ENCODE peak calls at places on chromosomes 6 and 20, in ten cellular contexts. X, A, Y, T, N, K, R, W, D and B are unnamed samples.

GRCh38 chr6:143405381-143406154 is 44.9 kb downstream of the ADAT2 start:
- DNase-seq in W (peak; percentile 35), D (peak; percentile 64), R (no peak), K (no peak), X (no peak), T (no peak), A (no peak), N (no peak), Y (no peak), B (no peak)

GRCh38 chr6:31267504-31268371 is 4.2 kb downstream of the HLA-C start:
- DNase-seq in Y (no peak), K (no peak), X (no peak), W (no peak), R (no peak), T (no peak), N (no peak), A (no peak), D (no peak), B (no peak)

GRCh38 chr6:87789198-87789899 is 87.3 kb upstream of the AKIRIN2 start:
- DNase-seq in N (no peak), K (no peak), W (peak; percentile 46), D (peak; percentile 89), T (no peak), R (no peak), A (no peak), Y (peak; percentile 77), X (no peak), B (peak; percentile 47)

GRCh38 chr6:30480536-30481156 is 8.7 kb upstream of the HLA-E start:
- DNase-seq in D (no peak), N (no peak), K (no peak), A (no peak), R (no peak), X (no peak), Y (no peak), T (no peak), W (no peak), B (no peak)

GRCh38 chr6:5087389-5087788 is 2.2 kb downstream of the PPP1R3G start:
- DNase-seq in W (no peak), R (no peak), Y (no peak), K (peak; percentile 62), D (no peak), T (no peak), N (no peak), X (no peak), A (no peak), B (no peak)

GRCh38 chr6:69138893-69139494 is 503.9 kb downstream of the ADGRB3 start:
- DNase-seq in T (no peak), R (no peak), Y (no peak), A (no peak), W (no peak), K (peak; percentile 64), N (no peak), X (no peak), D (peak; percentile 30), B (no peak)

GRCh38 chr6:74166849-74167248 is 470.8 kb downstream of the CD109 start:
- DNase-seq in W (peak; percentile 73), N (no peak), T (no peak), R (no peak), K (no peak), Y (no peak), A (no peak), X (no peak), D (peak; percentile 28), B (no peak)

GRCh38 chr6:35359744-35360348 is 17.5 kb downstream of the PPARD start:
- DNase-seq in T (peak; percentile 68), D (no peak), X (peak; percentile 59), W (peak; percentile 79), Y (no peak), K (peak; percentile 61), N (no peak), R (no peak), A (no peak), B (no peak)

GRCh38 chr6:3296537-3297453 is 38.0 kb downstream of the PSMG4 start:
- DNase-seq in W (peak; percentile 15), D (no peak), T (no peak), N (no peak), Y (no peak), X (no peak), R (no peak), A (no peak), K (no peak), B (no peak)

GRCh38 chr6:17847203-17847602 is 140.2 kb downstream of the KIF13A start:
- DNase-seq in Y (peak; percentile 96), N (no peak), X (no peak), W (no peak), K (no peak), A (no peak), R (no peak), T (no peak), D (no peak), B (no peak)

GRCh38 chr6:35445691-35446090 is 6.4 kb upstream of the FANCE start:
- DNase-seq in Y (no peak), X (no peak), T (no peak), D (no peak), K (no peak), A (no peak), W (peak; percentile 42), N (no peak), R (no peak), B (no peak)

GRCh38 chr6:45432944-45433343 is 55.2 kb upstream of the SUPT3H start:
- DNase-seq in Y (peak; percentile 82), A (no peak), T (no peak), R (no peak), K (no peak), X (no peak), W (peak; percentile 80), N (no peak), D (peak; percentile 54), B (no peak)

GRCh38 chr20:30610044-30610693 is 647.3 kb upstream of the DEFB115 start:
- DNase-seq in N (no peak), T (peak; percentile 67), D (no peak), R (no peak), A (no peak), W (no peak), X (no peak), K (no peak), Y (no peak), B (no peak)

GRCh38 chr20:30602424-30602823 is 655.0 kb upstream of the DEFB115 start:
- DNase-seq in R (no peak), A (no peak), T (no peak), W (no peak), Y (no peak), N (no peak), X (no peak), K (no peak), D (no peak), B (no peak)

GRCh38 chr20:30610751-30611150 is 646.7 kb upstream of the DEFB115 start:
- DNase-seq in Y (no peak), T (no peak), D (no peak), A (no peak), K (no peak), N (no peak), X (no peak), R (no peak), W (no peak), B (no peak)

GRCh38 chr20:30611239-30611984 is 646.1 kb upstream of the DEFB115 start:
- DNase-seq in A (no peak), D (no peak), N (no peak), W (no peak), Y (no peak), K (no peak), T (no peak), R (no peak), X (no peak), B (no peak)

DNA sequence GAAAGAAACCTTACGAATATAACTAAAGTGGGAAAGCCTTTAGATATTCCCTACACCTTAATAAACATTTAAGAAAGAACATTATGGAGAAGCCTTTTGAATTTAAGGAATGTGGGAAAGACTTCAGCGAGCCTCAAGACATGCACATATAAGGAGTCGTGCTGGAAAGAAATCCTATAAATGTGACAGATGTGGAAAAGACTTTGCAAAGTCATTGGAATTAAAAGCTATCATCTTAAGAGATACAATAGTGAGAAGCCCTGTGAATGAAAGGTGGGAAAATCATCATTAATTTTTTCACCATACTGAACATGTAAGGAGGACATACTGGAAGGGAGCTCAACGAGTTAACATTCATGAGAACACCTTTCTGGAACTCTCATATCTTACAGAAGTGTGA is 650.5 kb upstream of the DEFB115 start:
- DNase-seq in X (no peak), K (no peak), D (no peak), N (no peak), W (no peak), R (no peak), A (no peak), T (no peak), Y (no peak), B (no peak)
- H3K9me3 ChIP-seq in X (no peaks in the 10 kb centered on the region), K (no peaks in the 10 kb centered on the region), D (peaks cover 25% of the 10 kb centered on the region), N (no peaks in the 10 kb centered on the region), W (peaks cover 15% of the 10 kb centered on the region), R (peaks cover 18% of the 10 kb centered on the region), A (peaks cover 36% of the 10 kb centered on the region), T (no peaks in the 10 kb centered on the region), Y (peaks cover 9% of the 10 kb centered on the region), B (peaks cover 25% of the 10 kb centered on the region)

GRCh38 chr20:63294536-63294900 is 1.5 kb downstream of the COL20A1 start:
- DNase-seq in X (no peak), Y (no peak), D (no peak), N (no peak), A (no peak), K (no peak), R (no peak), W (no peak), T (no peak), B (no peak)
- TF ChIP-seq CTCF in X (no peak), Y (no peak), D (no peak), N (no peak), A (no peak), K (no peak), R (no peak), W (no peak), T (no peak), B (no peak)

GRCh38 chr6:56868687-56869086 is 86.2 kb upstream of the BEND6 start:
- DNase-seq in T (no peak), A (no peak), W (peak; percentile 89), X (no peak), K (no peak), N (no peak), R (no peak), D (peak; percentile 57), Y (peak; percentile 91), B (no peak)
- H3K4me3 ChIP-seq in T (no peak overlapping the region), A (no peak overlapping the region), W (no peak overlapping the region), X (no peak overlapping the region), K (no peak overlapping the region), N (no peak overlapping the region), R (no peak overlapping the region), D (no peak overlapping the region), Y (no peak overlapping the region), B (no peak overlapping the region)

GRCh38 chr20:62111148-62111547 is 11.1 kb upstream of the LSM14B start:
- DNase-seq in T (no peak), N (no peak), X (no peak), Y (no peak), R (no peak), K (no peak), W (no peak), A (no peak), D (no peak), B (no peak)
- H3K9me3 ChIP-seq in T (peaks cover 12% of the 10 kb centered on the region), N (peaks cover 5% of the 10 kb centered on the region), X (no peaks in the 10 kb centered on the region), Y (peaks cover 9% of the 10 kb centered on the region), R (peaks cover 76% of the 10 kb centered on the region), K (no peaks in the 10 kb centered on the region), W (peaks cover 44% of the 10 kb centered on the region), A (peaks cover 69% of the 10 kb centered on the region), D (peaks cover 35% of the 10 kb centered on the region), B (peaks cover 70% of the 10 kb centered on the region)

GRCh38 chr20:32315399-32315798 is 37.9 kb downstream of the KIF3B start:
- DNase-seq in K (no peak), Y (no peak), T (no peak), D (no peak), X (no peak), N (no peak), W (no peak), A (no peak), R (no peak), B (peak; percentile 17)
- TF ChIP-seq CTCF in K (no peak), Y (no peak), T (no peak), D (no peak), X (no peak), N (no peak), W (no peak), A (no peak), R (no peak), B (no peak)